ENCODE peak calls at places on chromosomes 3 and 15, in seven cellular contexts. N is uterus, R is erythroblast, Y is endothelial cell of umbilical vein, I is heart left ventricle, X is H54, S is suprapubic skin. B is an unnamed sample.

GRCh38 chr3:41881233-41881821 is 80.6 kb downstream of the ULK4 start:
- DNase-seq in N (peak; percentile 19), R (peak; percentile 70), Y (peak; percentile 60), I (no peak), X (no peak), S (no peak), B (peak; percentile 23)

GRCh38 chr15:82030191-82030590 is 15.6 kb downstream of the MEX3B start:
- DNase-seq in N (no peak), R (no peak), Y (no peak), I (no peak), X (no peak), S (no peak), B (no peak)

GRCh38 chr3:103380391-103380790 is 945.6 kb downstream of the ZPLD1 start:
- DNase-seq in N (no peak), R (no peak), Y (no peak), I (no peak), X (no peak), S (no peak), B (no peak)

GRCh38 chr15:77135181-77135580 is 64.3 kb upstream of the TSPAN3 start:
- DNase-seq in N (no peak), R (no peak), Y (no peak), I (no peak), X (no peak), S (no peak), B (no peak)

GRCh38 chr15:78065284-78065872 is 12.1 kb downstream of the TBC1D2B start:
- DNase-seq in N (peak; percentile 89), R (no peak), Y (peak; percentile 68), I (peak; percentile 46), X (peak; percentile 52), S (peak; percentile 88), B (peak; percentile 99)

GRCh38 chr3:110878692-110879091 is 192.9 kb upstream of the NECTIN3 start:
- DNase-seq in N (no peak), R (no peak), Y (no peak), I (no peak), X (no peak), S (no peak), B (no peak)

GRCh38 chr15:51874751-51875644 is 45.5 kb downstream of the TMOD3 start:
- DNase-seq in N (peak; percentile 52), R (peak; percentile 84), Y (peak; percentile 92), I (no peak), X (peak; percentile 30), S (no peak), B (peak; percentile 29)

GRCh38 chr15:74307827-74308642 is 59.4 kb downstream of the CYP11A1 start:
- DNase-seq in N (peak; percentile 61), R (peak; percentile 32), Y (peak; percentile 43), I (peak; percentile 50), X (peak; percentile 67), S (no peak), B (peak; percentile 33)

GRCh38 chr15:96254168-96254567 is 76.3 kb upstream of the NR2F2 start:
- DNase-seq in N (no peak), R (no peak), Y (no peak), I (no peak), X (no peak), S (no peak), B (peak; percentile 86)

GRCh38 chr15:61639491-61639890 is 410.4 kb upstream of the RORA start:
- DNase-seq in N (no peak), R (no peak), Y (no peak), I (no peak), X (no peak), S (no peak), B (no peak)

GRCh38 chr3:101861978-101862421 is 12.7 kb downstream of the NFKBIZ start:
- DNase-seq in N (no peak), R (no peak), Y (no peak), I (no peak), X (no peak), S (no peak), B (no peak)

GRCh38 chr3:101861212-101861977 is 12.1 kb downstream of the NFKBIZ start:
- DNase-seq in N (no peak), R (no peak), Y (no peak), I (no peak), X (no peak), S (no peak), B (no peak)

GRCh38 chr3:101858464-101858863 is 9.2 kb downstream of the NFKBIZ start:
- DNase-seq in N (no peak), R (no peak), Y (no peak), I (no peak), X (no peak), S (no peak), B (no peak)

GRCh38 chr3:101857279-101857678 is 8.0 kb downstream of the NFKBIZ start:
- DNase-seq in N (no peak), R (no peak), Y (no peak), I (no peak), X (no peak), S (no peak), B (no peak)

DNA sequence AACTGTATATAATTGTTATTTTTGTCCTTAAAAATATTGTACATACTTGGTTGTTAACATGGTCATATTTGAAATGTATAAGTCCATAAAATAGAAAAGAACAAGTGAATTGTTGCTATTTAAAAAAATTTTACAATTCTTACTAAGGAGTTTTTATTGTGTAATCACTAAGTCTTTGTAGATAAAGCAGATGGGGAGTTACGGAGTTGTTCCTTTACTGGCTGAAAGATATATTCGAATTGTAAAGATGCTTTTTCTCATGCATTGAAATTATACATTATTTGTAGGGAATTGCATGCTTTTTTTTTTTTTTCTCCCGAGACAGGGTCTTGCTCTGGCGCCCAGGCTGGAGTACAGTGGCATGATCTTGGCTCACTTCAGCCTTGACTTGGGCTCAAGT is 10.6 kb downstream of the NFKBIZ start:
- DNase-seq in N (no peak), R (no peak), Y (no peak), I (no peak), X (no peak), S (no peak), B (no peak)
- TF ChIP-seq POLR2A in N (no peak), R (no peak), Y (no peak), I (no peak), X (no peak), S (no peak), B (no peak)

DNA sequence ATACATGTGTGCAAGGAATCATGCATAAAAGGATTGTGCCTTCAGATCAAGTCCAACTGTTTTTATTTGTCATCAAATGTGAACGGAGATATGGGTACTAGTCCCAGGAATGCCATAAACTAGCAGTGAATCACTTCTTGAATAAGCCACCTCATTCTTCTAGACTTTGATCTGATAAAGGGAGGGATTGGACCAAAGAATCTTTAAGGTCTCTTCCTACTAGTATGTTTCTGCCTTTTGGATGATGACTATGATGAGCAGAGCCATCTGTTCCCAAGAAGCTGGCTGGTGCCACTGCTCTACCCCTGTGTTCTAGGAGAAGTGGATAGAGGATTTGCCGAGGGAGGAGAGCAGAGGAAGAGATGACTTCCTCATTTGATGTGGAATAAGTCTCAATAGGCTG is 28.8 kb upstream of the UACA start:
- DNase-seq in N (no peak), R (no peak), Y (peak; percentile 49), I (no peak), X (no peak), S (no peak), B (no peak)
- TF ChIP-seq POLR2A in N (no peak), R (no peak), Y (no peak), I (no peak), X (no peak), S (no peak), B (no peak)

GRCh38 chr3:21544076-21544462 is 206.9 kb downstream of the ZNF385D start:
- DNase-seq in N (no peak), R (no peak), Y (no peak), I (no peak), X (no peak), S (no peak), B (no peak)

GRCh38 chr3:21540265-21540664 is 210.7 kb downstream of the ZNF385D start:
- DNase-seq in N (no peak), R (no peak), Y (no peak), I (no peak), X (no peak), S (no peak), B (no peak)

GRCh38 chr3:21543380-21544075 is 207.5 kb downstream of the ZNF385D start:
- DNase-seq in N (no peak), R (no peak), Y (no peak), I (no peak), X (no peak), S (no peak), B (no peak)

GRCh38 chr3:21542656-21543379 is 208.2 kb downstream of the ZNF385D start:
- DNase-seq in N (no peak), R (no peak), Y (no peak), I (no peak), X (no peak), S (no peak), B (no peak)
- TF ChIP-seq POLR2A in N (no peak), R (no peak), Y (no peak), I (no peak), X (no peak), S (no peak), B (no peak)

GRCh38 chr3:53160660-53161344 is at the start of gene PRKCD:
- DNase-seq in N (peak; percentile 76), R (peak; percentile 87), Y (peak; percentile 78), I (peak; percentile 86), X (peak; percentile 94), S (peak; percentile 90), B (peak; percentile 54)
- TF ChIP-seq POLR2A in N (peak; percentile 68), R (no peak), Y (peak; percentile 32), I (peak; percentile 48), X (peak; percentile 66), S (no peak), B (no peak)

DNA sequence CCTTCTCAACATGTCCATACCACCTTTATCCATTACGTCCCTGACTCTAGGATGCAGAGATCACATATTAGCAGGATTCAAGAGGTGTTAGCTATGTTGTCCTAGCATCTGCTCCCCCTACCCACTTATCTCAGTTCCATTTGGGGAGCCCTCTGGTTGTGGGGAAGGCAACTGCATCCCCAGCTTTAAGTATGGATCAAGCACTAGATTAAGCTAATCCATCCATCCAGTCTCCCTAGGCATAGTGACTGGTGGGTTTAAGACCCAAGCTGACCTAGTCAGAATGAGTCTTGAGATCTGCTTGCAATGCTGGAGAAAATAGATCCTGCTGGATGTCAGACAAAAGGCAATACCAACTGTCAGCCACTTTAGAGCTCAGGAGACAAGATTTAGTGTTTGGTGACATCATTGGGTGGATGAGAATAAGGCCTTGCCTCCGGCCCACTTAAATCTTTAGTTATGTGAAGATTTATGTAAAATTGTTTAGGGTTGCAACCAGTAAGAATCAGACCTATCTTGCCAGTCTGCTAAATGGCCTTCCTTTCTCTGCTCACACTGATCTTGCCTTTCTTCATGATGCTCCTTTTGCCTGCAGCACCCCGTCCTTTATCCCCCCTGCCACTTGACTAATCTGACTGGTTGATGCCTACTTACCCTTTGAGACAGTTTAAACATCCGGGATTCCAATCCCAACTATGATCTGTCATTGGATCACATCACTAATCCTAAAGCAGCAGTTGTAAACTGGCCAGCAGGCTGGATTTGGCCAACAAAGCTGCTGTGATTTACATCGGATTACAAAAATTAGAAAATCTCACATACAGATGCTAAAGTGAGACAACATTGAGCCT is 2.1 kb upstream of the ISY1 start:
- DNase-seq in N (no peak), R (peak; percentile 38), Y (peak; percentile 30), I (no peak), X (peak; percentile 15), S (no peak), B (peak; percentile 29)
- TF ChIP-seq POLR2A in N (no peak), R (no peak), Y (peak; percentile 34), I (no peak), X (no peak), S (no peak), B (no peak)

GRCh38 chr3:48268381-48268935 is 27.6 kb downstream of the ZNF589 start:
- DNase-seq in N (no peak), R (no peak), Y (no peak), I (no peak), X (no peak), S (no peak), B (no peak)
- TF ChIP-seq POLR2A in N (no peak), R (no peak), Y (no peak), I (no peak), X (no peak), S (no peak), B (no peak)

GRCh38 chr3:138947303-138948121 is 495 bp downstream of the FOXL2NB start:
- DNase-seq in N (no peak), R (no peak), Y (no peak), I (no peak), X (no peak), S (peak; percentile 50), B (no peak)
- TF ChIP-seq POLR2A in N (peak; percentile 37), R (no peak), Y (no peak), I (no peak), X (no peak), S (no peak), B (no peak)

B was measured in HepG2.